ENCODE peak calls at places on chromosome 7, in five cellular contexts. W, V, Y, X and E are unnamed samples.

GRCh38 chr7:1385809-1386622 is 73.3 kb downstream of the MICALL2 start:
- DNase-seq in V (no peak), X (no peak), W (no peak), Y (no peak), E (no peak)

GRCh38 chr7:13981070-13981469 is 8.4 kb downstream of the ETV1 start:
- DNase-seq in V (no peak), W (peak), X (no peak), Y (peak), E (peak)

GRCh38 chr7:47581821-47582747 is at the start of gene TNS3:
- DNase-seq in Y (peak), V (no peak), X (peak), W (peak), E (peak)

GRCh38 chr7:8418627-8419245 is 14.7 kb upstream of the NXPH1 start:
- DNase-seq in W (peak), Y (peak), V (peak), X (no peak), E (peak)

GRCh38 chr7:116180302-116180701 is 30.0 kb upstream of the TES start:
- DNase-seq in Y (peak), W (peak), V (peak), X (peak), E (peak)

GRCh38 chr7:26167293-26167934 is 15.4 kb downstream of the NFE2L3 start:
- DNase-seq in W (no peak), Y (no peak), X (no peak), V (peak), E (no peak)

GRCh38 chr7:54992876-54993490 is 25.8 kb upstream of the EGFR start:
- DNase-seq in Y (peak), W (no peak), X (peak), V (no peak), E (no peak)

GRCh38 chr7:12207046-12207445 is 4.0 kb upstream of the TMEM106B start:
- DNase-seq in X (no peak), W (no peak), V (no peak), Y (no peak), E (no peak)

GRCh38 chr7:148107741-148108140 is 482.8 kb upstream of the C7orf33 start:
- DNase-seq in V (no peak), Y (no peak), X (no peak), W (no peak), E (no peak)

GRCh38 chr7:13742719-13743640 is 246.5 kb downstream of the ETV1 start:
- DNase-seq in Y (peak), W (peak), X (peak), V (no peak), E (peak)

GRCh38 chr7:54166419-54166818 is 375.8 kb upstream of the VSTM2A start:
- DNase-seq in W (no peak), Y (no peak), V (no peak), X (no peak), E (no peak)

GRCh38 chr7:1283941-1284742 is 51.5 kb downstream of the UNCX start:
- DNase-seq in V (no peak), Y (no peak), W (no peak), X (no peak), E (no peak)